ENCODE peak calls at places on chromosomes 4 and X, in seven cellular contexts. O, N, X, H, I, W and D are unnamed samples.

GRCh38 chr4:39636786-39637185 is 1.9 kb downstream of the SMIM14 start:
- DNase-seq in O (peak), N (peak), X (no peak), H (peak), I (no peak), W (no peak), D (no peak)

GRCh38 chrX:153646620-153647373 is at the start of gene DUSP9:
- DNase-seq in O (no peak), N (no peak), X (no peak), H (no peak), I (peak), W (peak), D (no peak)

GRCh38 chr4:176270669-176271068 is 1.6 kb upstream of the ASB5 start:
- DNase-seq in O (peak), N (peak), X (no peak), H (no peak), I (no peak), W (peak), D (peak)

GRCh38 chr4:6568689-6569332 is 6.2 kb upstream of the MAN2B2 start:
- DNase-seq in O (peak), N (peak), X (no peak), H (no peak), I (no peak), W (peak), D (peak)

GRCh38 chr4:36281384-36282106 is at the start of gene DTHD1:
- DNase-seq in O (no peak), N (no peak), X (no peak), H (no peak), I (no peak), W (no peak), D (no peak)

GRCh38 chr4:165604181-165604580 is 225.4 kb downstream of the CPE start:
- DNase-seq in O (no peak), N (no peak), X (no peak), H (no peak), I (no peak), W (no peak), D (no peak)

GRCh38 chrX:150084474-150085229 is 146.4 kb upstream of the EOLA2 start:
- DNase-seq in O (peak), N (peak), X (no peak), H (no peak), I (no peak), W (peak), D (no peak)

GRCh38 chr4:26028133-26028792 is 114.2 kb downstream of the SMIM20 start:
- DNase-seq in O (no peak), N (no peak), X (no peak), H (no peak), I (no peak), W (no peak), D (no peak)

GRCh38 chrX:113833096-113833495 is 750.8 kb upstream of the HTR2C start:
- DNase-seq in O (no peak), N (no peak), X (no peak), H (no peak), I (no peak), W (peak), D (no peak)

GRCh38 chrX:113833656-113834055 is 750.2 kb upstream of the HTR2C start:
- DNase-seq in O (no peak), N (no peak), X (no peak), H (no peak), I (no peak), W (peak), D (no peak)

DNA sequence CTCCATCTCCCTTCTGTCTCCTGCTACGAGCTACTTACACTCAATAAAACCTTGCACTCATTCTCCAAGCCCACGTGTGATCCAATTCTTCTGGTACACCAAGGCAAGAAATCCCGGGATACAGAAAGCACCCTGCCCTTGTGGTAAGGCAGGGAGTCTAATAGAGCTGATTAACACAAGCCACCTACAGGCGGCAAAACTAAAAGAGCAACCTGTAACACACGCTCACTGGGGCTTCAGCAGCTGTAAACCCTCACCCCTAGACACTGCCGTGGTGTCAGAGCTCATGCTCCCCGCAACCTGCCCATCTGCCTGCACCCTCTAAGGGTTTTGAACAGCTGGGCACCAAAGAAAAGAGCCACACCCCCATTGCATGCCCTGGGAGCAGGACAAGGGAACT is 755.4 kb upstream of the HTR2C start:
- DNase-seq in O (no peak), N (no peak), X (no peak), H (no peak), I (no peak), W (no peak), D (no peak)
- TF ChIP-seq CTCF in O (no peak), N (no peak), X (no peak), H (no peak), I (no peak), W (no peak), D (no peak)

DNA sequence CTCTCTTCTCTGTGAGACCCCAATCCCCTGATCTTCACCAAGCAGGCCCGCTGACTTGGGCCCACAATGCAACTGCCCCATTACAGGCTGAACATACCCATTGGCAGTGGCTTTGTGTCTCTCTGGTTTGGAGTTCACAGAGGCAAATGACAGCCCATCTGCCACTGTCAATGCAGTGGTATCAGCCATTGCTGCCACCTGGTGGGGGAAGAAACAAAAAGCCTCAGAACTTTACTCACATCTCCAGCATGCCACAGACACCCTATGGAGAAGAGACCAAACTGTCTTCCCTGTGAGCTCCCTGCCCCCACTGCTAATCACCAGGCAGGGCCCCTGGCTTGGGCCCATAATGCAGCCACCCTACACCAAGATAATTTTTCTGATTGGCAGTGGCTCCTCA is 729.3 kb upstream of the ACTRT1 start:
- DNase-seq in O (no peak), N (no peak), X (no peak), H (peak), I (no peak), W (peak), D (no peak)
- TF ChIP-seq CTCF in O (peak), N (no peak), X (no peak), H (peak), I (no peak), W (no peak), D (peak)

DNA sequence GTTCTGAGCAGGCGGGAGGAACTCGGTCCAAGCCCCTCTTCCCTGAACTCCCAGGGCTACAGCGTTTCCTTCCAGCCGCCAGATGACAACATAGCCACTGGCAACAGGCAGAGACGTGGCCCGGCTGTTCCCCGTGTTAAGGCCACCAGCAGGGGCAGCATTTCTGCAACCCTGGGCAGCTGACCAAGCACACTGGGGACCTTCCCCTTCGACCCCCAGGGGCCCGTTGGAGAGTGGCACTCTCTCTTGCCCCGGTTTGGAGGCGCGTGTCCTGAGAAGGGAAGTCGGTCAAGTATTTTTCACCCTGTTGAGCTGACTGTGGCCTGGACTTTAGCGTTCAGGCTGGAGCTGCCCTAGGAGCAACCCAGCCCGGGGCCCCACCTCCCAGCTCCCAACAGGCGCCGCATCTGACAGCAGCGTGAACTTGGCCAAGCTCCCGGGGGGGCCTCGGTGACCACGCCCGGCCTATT is 37.6 kb downstream of the ZBTB49 start:
- DNase-seq in O (no peak), N (no peak), X (no peak), H (no peak), I (peak), W (peak), D (no peak)
- TF ChIP-seq CTCF in O (peak), N (peak), X (no peak), H (peak), I (peak), W (peak), D (peak)

GRCh38 chr4:67873116-67873515 is 10.7 kb downstream of the TMPRSS11D start:
- DNase-seq in O (no peak), N (peak), X (no peak), H (no peak), I (no peak), W (no peak), D (no peak)

GRCh38 chr4:67869580-67870190 is 14.1 kb downstream of the TMPRSS11D start:
- DNase-seq in O (no peak), N (no peak), X (no peak), H (no peak), I (no peak), W (no peak), D (no peak)

GRCh38 chr4:67875011-67875410 is 8.8 kb downstream of the TMPRSS11D start:
- DNase-seq in O (no peak), N (peak), X (no peak), H (no peak), I (no peak), W (peak), D (peak)

GRCh38 chr4:67877086-67877485 is 6.7 kb downstream of the TMPRSS11D start:
- DNase-seq in O (no peak), N (no peak), X (no peak), H (no peak), I (no peak), W (no peak), D (no peak)

DNA sequence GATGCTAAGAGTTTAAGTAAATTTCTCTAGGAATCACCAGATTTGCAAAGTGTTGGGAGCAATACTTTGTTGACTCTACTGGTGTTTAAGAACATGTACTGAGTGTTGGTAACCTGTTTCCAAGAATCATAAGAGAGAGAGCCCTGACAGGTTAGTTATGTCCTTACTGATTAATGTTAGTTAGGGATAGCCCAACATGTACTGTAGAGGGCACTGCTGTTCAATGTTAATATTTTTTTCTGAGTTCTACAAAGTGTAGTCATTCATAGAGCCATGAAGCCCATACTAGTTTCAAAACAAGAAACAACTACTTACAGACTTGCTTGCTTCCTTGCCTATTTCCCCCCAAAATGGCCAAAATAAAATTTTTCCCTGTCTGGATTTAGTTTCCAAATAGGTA is 11.9 kb downstream of the TMPRSS11D start:
- DNase-seq in O (peak), N (peak), X (no peak), H (peak), I (no peak), W (peak), D (no peak)
- TF ChIP-seq CTCF in O (peak), N (peak), X (no peak), H (peak), I (peak), W (peak), D (peak)

GRCh38 chr4:14399919-14400706 is 602.2 kb upstream of the CPEB2 start:
- DNase-seq in O (no peak), N (no peak), X (no peak), H (no peak), I (no peak), W (no peak), D (no peak)
- TF ChIP-seq CTCF in O (no peak), N (no peak), X (no peak), H (no peak), I (no peak), W (no peak), D (no peak)